ENCODE peak calls at places on chromosome 3, in four cellular contexts. R is ovary, O is lung, J is heart right ventricle. V is an unnamed sample. For H3K4me1 and H3K9me3, the result is how much of the 10 kb centered on the place peaks cover.

GRCh38 chr3:129934234-129935123 is 40.0 kb upstream of the TRH start:
- DNase-seq in O (peak), J (no peak), R (peak), V (no peak)

GRCh38 chr3:160869825-160870224 is 113.8 kb downstream of the PPM1L start:
- DNase-seq in O (no peak), R (no peak), J (peak), V (no peak)

GRCh38 chr3:20104167-20104661 is 64.0 kb downstream of the KAT2B start:
- DNase-seq in R (no peak), J (no peak), O (no peak), V (no peak)

GRCh38 chr3:127457094-127457475 is 133.4 kb downstream of the TPRA1 start:
- DNase-seq in J (peak), R (peak), O (peak), V (no peak)

GRCh38 chr3:183967693-183968092 is 50.0 kb downstream of the ABCC5 start:
- DNase-seq in R (no peak), J (no peak), O (no peak), V (no peak)

GRCh38 chr3:30370681-30371271 is 235.6 kb upstream of the TGFBR2 start:
- DNase-seq in R (no peak), O (no peak), J (no peak), V (no peak)

GRCh38 chr3:152241142-152242067 is 27.3 kb upstream of the MBNL1 start:
- DNase-seq in R (no peak), O (no peak), J (no peak), V (no peak)

GRCh38 chr3:54536450-54536849 is 391.4 kb downstream of the LRTM1 start:
- DNase-seq in O (peak), J (no peak), R (no peak), V (no peak)

GRCh38 chr3:53422954-53423708 is 71.3 kb upstream of the CACNA1D start:
- DNase-seq in O (no peak), J (no peak), R (no peak), V (no peak)

GRCh38 chr3:59886790-59887189 is 837.0 kb upstream of the CFAP20DC start:
- DNase-seq in R (no peak), J (no peak), O (no peak), V (no peak)

DNA sequence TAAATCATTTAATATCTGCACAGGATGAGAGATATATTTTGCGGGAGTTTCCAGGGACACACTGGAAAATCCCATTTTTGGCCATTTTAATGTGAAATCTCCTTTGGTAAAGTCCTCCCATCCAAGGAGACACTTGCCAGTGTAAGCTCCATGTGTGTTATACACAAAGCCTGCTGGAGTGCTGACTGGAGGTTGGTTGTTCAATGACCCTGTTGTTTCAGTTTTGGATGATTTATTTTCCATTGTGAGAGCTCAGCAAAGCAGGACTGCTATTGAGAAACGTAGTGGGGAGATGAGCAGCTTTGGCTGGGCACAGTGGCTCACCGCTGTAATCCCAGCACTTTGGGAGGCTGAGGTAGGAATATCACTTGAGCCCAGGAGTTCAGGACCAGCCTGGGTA is 127.8 kb downstream of the NUP210 start:
- DNase-seq in O (no peak), R (no peak), J (no peak), V (no peak)
- H3K4me1 ChIP-seq in O (under half), R (under half), J (under half), V (under half)

GRCh38 chr3:11405323-11405722 is 133.1 kb downstream of the ATG7 start:
- DNase-seq in R (no peak), J (no peak), O (no peak), V (no peak)
- H3K9me3 ChIP-seq in R (under half), J (under half), O (under half), V (under half)

DNA sequence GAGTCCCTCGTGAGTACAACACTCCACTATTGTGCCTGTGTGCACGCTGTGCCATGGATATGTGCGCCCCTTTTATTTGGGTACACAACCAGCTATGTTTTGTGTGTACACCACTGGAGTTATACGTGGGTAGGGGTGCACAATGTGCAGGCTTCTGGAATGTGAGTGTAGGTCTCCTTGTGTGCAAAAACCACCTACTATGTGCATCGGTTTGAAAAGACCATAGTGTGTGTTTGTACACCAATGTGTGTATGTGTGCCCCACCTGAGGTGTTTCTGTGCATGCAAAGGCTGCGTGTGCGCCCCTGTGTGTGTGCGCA is 86.4 kb upstream of the ALDH1L1 start:
- DNase-seq in R (no peak), O (no peak), J (no peak), V (peak)
- H3K4me1 ChIP-seq in R (under half), O (under half), J (under half), V (half or more)

GRCh38 chr3:43013743-43014155 is 34.6 kb downstream of the GASK1A start:
- DNase-seq in R (no peak), J (no peak), O (no peak), V (no peak)
- H3K9me3 ChIP-seq in R (under half), J (under half), O (half or more), V (under half)

DNA sequence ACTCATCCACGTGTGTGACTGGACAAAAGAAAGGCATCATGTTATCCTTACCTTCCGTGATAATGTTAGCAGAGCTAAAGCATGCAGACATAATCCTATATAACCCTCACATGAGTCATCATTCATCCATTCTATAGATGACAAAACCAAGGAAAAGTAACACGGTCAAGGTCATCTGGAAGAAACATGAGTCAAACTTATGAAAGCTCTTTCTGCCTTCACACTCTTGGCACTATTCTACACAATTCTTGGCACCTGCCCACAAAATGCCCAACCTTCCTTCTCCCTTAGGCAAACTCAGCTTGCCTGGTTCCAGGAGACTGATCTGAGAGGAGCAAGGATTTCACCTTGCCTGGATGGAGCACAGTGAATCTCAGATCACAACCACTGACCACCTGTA is 66.9 kb downstream of the PRICKLE2 start:
- DNase-seq in J (no peak), O (no peak), R (no peak), V (no peak)
- H3K4me1 ChIP-seq in J (under half), O (under half), R (under half), V (half or more)

V was measured in esophagus muscularis mucosa.